ENCODE peak calls at places on chromosomes 12 and 14, in eight cellular contexts. M, V, C, T, N, P, A and X are unnamed samples.

GRCh38 chr14:104144911-104145825 is 6.8 kb downstream of the KIF26A start:
- DNase-seq in T (no peak), P (no peak), A (no peak), V (peak; percentile 66), M (peak; percentile 0), C (no peak), N (no peak), X (no peak)

GRCh38 chr12:100733817-100734593 is 60.6 kb upstream of the ANO4 start:
- DNase-seq in V (no peak), N (no peak), C (peak; percentile 43), T (peak; percentile 41), P (no peak), A (no peak), M (no peak), X (no peak)

GRCh38 chr12:113055594-113056380 is 743 bp upstream of the DTX1 start:
- DNase-seq in C (no peak), M (no peak), V (peak; percentile 71), P (no peak), N (no peak), T (no peak), A (no peak), X (no peak)

GRCh38 chr14:91108941-91109611 is 4.8 kb upstream of the DGLUCY start:
- DNase-seq in N (peak; percentile 74), A (no peak), P (no peak), C (no peak), T (no peak), V (peak; percentile 71), M (no peak), X (no peak)

GRCh38 chr12:44299524-44299923 is 463.6 kb downstream of the TMEM117 start:
- DNase-seq in P (no peak), C (no peak), V (no peak), M (no peak), N (no peak), T (no peak), A (no peak), X (no peak)

GRCh38 chr14:64196668-64197411 is 97.3 kb downstream of the ESR2 start:
- DNase-seq in P (no peak), T (peak; percentile 7), M (no peak), V (no peak), C (peak; percentile 61), A (no peak), N (peak; percentile 31), X (no peak)

GRCh38 chr12:67519824-67520433 is 128.6 kb upstream of the DYRK2 start:
- DNase-seq in M (no peak), A (no peak), T (no peak), C (no peak), N (no peak), V (no peak), P (no peak), X (no peak)

GRCh38 chr12:50070314-50071060 is 13.1 kb downstream of the ASIC1 start:
- DNase-seq in T (peak; percentile 76), M (peak; percentile 15), C (peak; percentile 80), P (peak; percentile 56), N (peak; percentile 80), V (peak; percentile 89), A (no peak), X (peak; percentile 83)

GRCh38 chr12:13794706-13795105 is 186.7 kb downstream of the GRIN2B start:
- DNase-seq in N (no peak), A (no peak), C (no peak), V (no peak), P (no peak), M (no peak), T (no peak), X (no peak)

GRCh38 chr12:49098035-49098451 is 3.4 kb upstream of the DHH start:
- DNase-seq in N (peak; percentile 71), P (peak; percentile 43), A (peak; percentile 35), V (no peak), T (peak; percentile 19), M (peak; percentile 30), C (peak; percentile 78), X (peak; percentile 20)

GRCh38 chr14:61493239-61493638 is 171.9 kb downstream of the PRKCH start:
- DNase-seq in N (no peak), A (no peak), P (no peak), V (no peak), C (no peak), T (peak; percentile 86), M (no peak), X (peak; percentile 71)

GRCh38 chr12:108611884-108612415 is 14.1 kb upstream of the TMEM119 start:
- DNase-seq in A (no peak), N (peak; percentile 74), T (peak; percentile 81), V (no peak), C (peak; percentile 56), P (no peak), M (peak; percentile 38), X (no peak)

GRCh38 chr14:89485264-89485663 is 68.2 kb upstream of the FOXN3 start:
- DNase-seq in P (no peak), C (no peak), M (no peak), N (no peak), V (no peak), T (no peak), A (no peak), X (no peak)

GRCh38 chr14:34554540-34555250 is 15.2 kb upstream of the EAPP start:
- DNase-seq in V (no peak), N (no peak), P (no peak), T (peak; percentile 95), C (no peak), A (no peak), M (no peak), X (no peak)

GRCh38 chr12:48994224-48995060 is 4.7 kb downstream of the DDN start:
- DNase-seq in T (no peak), A (no peak), N (no peak), P (no peak), C (no peak), M (no peak), V (no peak), X (no peak)